ENCODE peak calls at places on chromosomes 12 and 14, in nine cellular contexts. U, N, J, H, B, L, D, Y and G are unnamed samples.

GRCh38 chr12:98464155-98464554 is 51.2 kb upstream of the TMPO start:
- DNase-seq in L (no peak), D (peak; percentile 77), H (no peak), B (no peak), N (no peak), Y (no peak), U (peak; percentile 56), J (peak; percentile 81), G (no peak)

GRCh38 chr12:52323416-52324067 is 2.3 kb upstream of the KRT83 start:
- DNase-seq in U (no peak), L (no peak), D (no peak), B (no peak), H (no peak), N (no peak), J (no peak), Y (peak; percentile 7), G (no peak)

GRCh38 chr12:112599871-112600270 is 181.1 kb downstream of the PTPN11 start:
- DNase-seq in J (peak; percentile 50), B (no peak), N (no peak), Y (no peak), L (no peak), H (no peak), U (peak; percentile 73), D (peak; percentile 0), G (peak; percentile 47)

GRCh38 chr12:4307593-4308333 is 13.2 kb upstream of the TIGAR start:
- DNase-seq in J (peak; percentile 76), N (peak; percentile 56), H (peak; percentile 72), B (peak; percentile 52), U (peak; percentile 80), Y (peak; percentile 65), D (peak; percentile 89), L (peak; percentile 72), G (peak; percentile 60)

GRCh38 chr12:109387425-109388166 is 39.9 kb downstream of the MYO1H start:
- DNase-seq in J (peak; percentile 40), U (peak; percentile 57), H (no peak), D (peak; percentile 44), Y (no peak), N (no peak), B (no peak), L (no peak), G (peak; percentile 33)

GRCh38 chr14:32978691-32979255 is 40.1 kb downstream of the NPAS3 start:
- DNase-seq in Y (no peak), L (no peak), H (no peak), B (no peak), D (no peak), N (no peak), J (no peak), U (no peak), G (no peak)

GRCh38 chr14:42110167-42110566 is 503.5 kb downstream of the LRFN5 start:
- DNase-seq in N (no peak), Y (no peak), U (peak; percentile 82), D (peak; percentile 62), B (no peak), J (peak; percentile 82), H (no peak), L (no peak), G (peak; percentile 65)

GRCh38 chr14:88327497-88327896 is 4.4 kb upstream of the KCNK10 start:
- DNase-seq in N (no peak), D (no peak), H (no peak), B (no peak), U (no peak), Y (no peak), L (no peak), J (no peak), G (no peak)

GRCh38 chr12:89733579-89734201 is 25.1 kb upstream of the ATP2B1 start:
- DNase-seq in N (no peak), Y (no peak), D (peak; percentile 93), H (no peak), J (peak; percentile 99), U (peak; percentile 89), B (no peak), L (no peak), G (peak; percentile 94)

GRCh38 chr14:33679461-33680225 is 271.2 kb downstream of the EGLN3 start:
- DNase-seq in H (no peak), Y (no peak), U (peak; percentile 83), N (no peak), B (no peak), L (no peak), J (peak; percentile 75), D (peak; percentile 38), G (peak; percentile 83)

GRCh38 chr14:55316528-55316927 is 45.3 kb downstream of the FBXO34 start:
- DNase-seq in J (no peak), B (peak; percentile 61), U (no peak), D (no peak), L (no peak), Y (no peak), H (no peak), N (no peak), G (no peak)

GRCh38 chr12:16012086-16012485 is 101.0 kb downstream of the DERA start:
- DNase-seq in B (no peak), H (peak; percentile 47), J (peak; percentile 35), Y (peak; percentile 69), N (peak; percentile 30), L (no peak), U (peak; percentile 47), D (peak; percentile 78), G (peak; percentile 58)

GRCh38 chr12:4271433-4272013 is 2.0 kb upstream of the CCND2 start:
- DNase-seq in B (no peak), N (no peak), U (peak; percentile 39), D (peak; percentile 27), H (no peak), J (peak; percentile 29), L (no peak), Y (no peak), G (no peak)

GRCh38 chr14:72243894-72244293 is 311.7 kb downstream of the RGS6 start:
- DNase-seq in H (no peak), J (no peak), N (no peak), Y (no peak), B (no peak), L (no peak), U (no peak), D (no peak), G (no peak)

GRCh38 chr12:1457901-1458300 is 136.5 kb downstream of the FBXL14 start:
- DNase-seq in H (no peak), L (no peak), U (peak; percentile 98), D (peak; percentile 65), N (peak; percentile 34), Y (no peak), J (peak; percentile 64), B (no peak), G (peak; percentile 97)

GRCh38 chr12:27554003-27554402 is 30.0 kb downstream of the PPFIBP1 start:
- DNase-seq in H (no peak), L (no peak), B (no peak), N (no peak), U (no peak), J (no peak), Y (no peak), D (no peak), G (no peak)

GRCh38 chr12:27552886-27553560 is 29.0 kb downstream of the PPFIBP1 start:
- DNase-seq in H (no peak), U (peak; percentile 38), L (peak; percentile 83), D (no peak), Y (no peak), J (no peak), N (no peak), B (no peak), G (no peak)

GRCh38 chr12:27554421-27555186 is 30.6 kb downstream of the PPFIBP1 start:
- DNase-seq in Y (peak; percentile 65), B (no peak), D (peak; percentile 52), L (peak; percentile 58), H (no peak), U (peak; percentile 77), J (peak; percentile 89), N (peak; percentile 66), G (peak; percentile 86)

GRCh38 chr12:27555928-27556778 is 32.1 kb downstream of the PPFIBP1 start:
- DNase-seq in N (no peak), D (peak; percentile 86), J (peak; percentile 85), B (no peak), H (no peak), U (peak; percentile 72), Y (no peak), L (no peak), G (peak; percentile 62)

DNA sequence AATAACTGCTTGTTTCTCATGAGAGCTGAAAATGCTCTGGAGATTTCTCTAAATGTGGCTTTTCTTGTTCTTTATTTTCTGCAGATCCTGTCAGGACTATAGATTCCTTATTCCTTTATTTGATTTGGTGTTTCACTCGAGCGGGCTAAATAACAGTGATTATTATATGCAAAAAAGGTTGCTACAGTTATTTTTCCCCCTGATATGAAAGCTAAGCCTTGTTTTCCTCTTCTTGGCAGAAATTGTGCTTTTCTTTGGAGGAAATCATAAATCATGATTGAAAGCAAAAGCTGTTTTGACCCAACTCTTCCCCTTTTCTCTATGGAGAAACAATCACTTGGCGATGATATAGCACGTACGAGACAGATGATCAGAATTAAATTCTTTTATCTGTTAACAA is 31.3 kb downstream of the PPFIBP1 start:
- DNase-seq in B (no peak), U (no peak), H (no peak), N (no peak), Y (no peak), J (peak; percentile 55), L (no peak), D (no peak), G (no peak)
- H3K4me3 ChIP-seq in B (no peak overlapping the region), U (peak overlapping the region; percentile 56), H (no peak overlapping the region), N (peak overlapping the region; percentile 37), Y (peak overlapping the region; percentile 1), J (peak overlapping the region; percentile 13), L (peak overlapping the region; percentile 36), D (no peak overlapping the region), G (peak overlapping the region; percentile 38)

GRCh38 chr12:114664661-114665320 is 19.2 kb downstream of the TBX3 start:
- DNase-seq in B (no peak), Y (no peak), H (no peak), N (peak; percentile 41), D (no peak), L (no peak), J (no peak), U (no peak), G (no peak)
- H3K4me3 ChIP-seq in B (no peak overlapping the region), Y (no peak overlapping the region), H (no peak overlapping the region), N (peak overlapping the region; percentile 28), D (peak overlapping the region; percentile 44), L (no peak overlapping the region), J (no peak overlapping the region), U (no peak overlapping the region), G (no peak overlapping the region)

DNA sequence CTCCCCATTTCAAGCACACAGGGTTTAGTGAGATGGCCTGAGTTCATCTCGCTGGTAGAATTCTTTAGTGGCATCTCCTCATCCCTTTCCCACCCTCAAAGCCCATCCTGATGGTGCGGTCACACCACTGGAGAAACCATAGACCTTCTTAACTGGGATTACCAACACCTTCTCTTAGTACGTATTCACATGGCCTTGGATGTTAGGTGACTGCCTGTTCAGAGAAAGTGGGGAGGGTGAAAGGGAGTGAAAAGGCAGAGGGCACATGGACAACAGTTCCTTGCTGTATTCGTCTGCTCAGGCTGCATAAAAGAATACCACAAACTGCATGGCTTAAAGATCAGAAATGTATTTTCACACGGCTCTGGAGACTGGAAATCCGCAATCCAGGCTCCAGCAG is 306.1 kb downstream of the ZFP36L1 start:
- DNase-seq in H (no peak), J (no peak), U (no peak), B (no peak), D (no peak), N (no peak), L (no peak), Y (no peak), G (no peak)
- H3K4me3 ChIP-seq in H (no peak overlapping the region), J (no peak overlapping the region), U (no peak overlapping the region), B (no peak overlapping the region), D (no peak overlapping the region), N (no peak overlapping the region), L (no peak overlapping the region), Y (no peak overlapping the region), G (no peak overlapping the region)

DNA sequence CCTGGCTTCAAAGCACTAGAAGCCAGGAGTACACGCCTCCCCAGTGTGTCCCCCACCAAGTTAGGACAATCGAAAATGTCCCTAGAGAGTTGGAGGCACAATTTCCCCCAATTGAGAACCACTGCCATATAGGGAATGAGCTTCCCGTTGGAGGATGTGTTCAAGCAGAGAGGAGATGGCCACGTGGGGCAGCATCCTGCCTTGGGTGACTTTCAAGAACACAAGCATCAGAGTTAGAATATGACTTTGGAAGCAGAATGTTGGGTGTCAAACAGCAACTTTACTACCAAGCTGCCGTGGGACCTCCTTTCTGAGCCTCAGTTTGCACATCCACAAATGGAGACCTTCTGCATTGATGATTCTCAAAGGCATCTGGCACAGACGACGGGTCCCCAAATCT is 56.5 kb downstream of the RFLNA start:
- DNase-seq in J (no peak), H (no peak), N (no peak), Y (no peak), D (no peak), U (no peak), L (no peak), B (no peak), G (no peak)
- H3K4me3 ChIP-seq in J (no peak overlapping the region), H (no peak overlapping the region), N (no peak overlapping the region), Y (no peak overlapping the region), D (no peak overlapping the region), U (no peak overlapping the region), L (no peak overlapping the region), B (no peak overlapping the region), G (no peak overlapping the region)